ENCODE peak calls at places on chromosomes 12 and 14, in ten cellular contexts. T is PC-3, N is GM23248, L is foreskin fibroblast, A is RWPE1, X is stomach, F is GM04504, P is fibroblast of mammary gland, Z is left cardiac atrium, M is left ventricle myocardium inferior. U is an unnamed sample.
A peak's percentile ranks its signal among the peaks of the same experiment; 100 is the strongest.

GRCh38 chr12:31362115-31362758 is 36.3 kb upstream of the SINHCAF start:
- DNase-seq in T (no peak), N (no peak), L (no peak), A (no peak), X (no peak), F (no peak), P (no peak), Z (no peak), M (no peak), U (no peak)

GRCh38 chr12:70823182-70823976 is 97.2 kb downstream of the PTPRR start:
- DNase-seq in T (peak; percentile 34), N (no peak), L (no peak), A (no peak), X (no peak), F (no peak), P (no peak), Z (no peak), M (no peak), U (no peak)

GRCh38 chr14:71166434-71166833 is 259.2 kb downstream of the PCNX1 start:
- DNase-seq in T (peak; percentile 79), N (peak; percentile 87), L (peak; percentile 33), A (no peak), X (no peak), F (peak; percentile 63), P (peak; percentile 68), Z (no peak), M (no peak), U (no peak)

GRCh38 chr14:99357151-99357550 is 85.2 kb upstream of the BCL11B start:
- DNase-seq in T (no peak), N (no peak), L (no peak), A (no peak), X (no peak), F (no peak), P (no peak), Z (no peak), M (no peak), U (no peak)

GRCh38 chr12:102465762-102466560 is 14.4 kb downstream of the IGF1 start:
- DNase-seq in T (no peak), N (peak; percentile 23), L (no peak), A (no peak), X (no peak), F (no peak), P (no peak), Z (no peak), M (no peak), U (no peak)

GRCh38 chr14:62185078-62185477 is 422.9 kb downstream of the SNAPC1 start:
- DNase-seq in T (no peak), N (no peak), L (no peak), A (no peak), X (no peak), F (no peak), P (peak; percentile 28), Z (no peak), M (no peak), U (no peak)

GRCh38 chr12:50052964-50053363 is 4.4 kb upstream of the ASIC1 start:
- DNase-seq in T (no peak), N (no peak), L (no peak), A (no peak), X (no peak), F (no peak), P (no peak), Z (no peak), M (no peak), U (no peak)

GRCh38 chr12:15474766-15475165 is 152.5 kb downstream of the PTPRO start:
- DNase-seq in T (no peak), N (no peak), L (no peak), A (no peak), X (no peak), F (no peak), P (no peak), Z (no peak), M (no peak), U (no peak)

GRCh38 chr12:131755305-131756113 is 44.6 kb downstream of the SFSWAP start:
- DNase-seq in T (peak; percentile 61), N (peak; percentile 39), L (no peak), A (peak; percentile 25), X (no peak), F (no peak), P (peak; percentile 34), Z (no peak), M (no peak), U (no peak)

GRCh38 chr12:52234226-52234810 is 1.3 kb downstream of the KRT7 start:
- DNase-seq in T (peak; percentile 3), N (no peak), L (no peak), A (peak; percentile 1), X (no peak), F (no peak), P (no peak), Z (no peak), M (no peak), U (no peak)

GRCh38 chr12:81094718-81095360 is 17.0 kb downstream of the ACSS3 start:
- DNase-seq in T (no peak), N (no peak), L (no peak), A (no peak), X (no peak), F (no peak), P (no peak), Z (no peak), M (no peak), U (no peak)

GRCh38 chr12:59744564-59744963 is 148.7 kb downstream of the SLC16A7 start:
- DNase-seq in T (no peak), N (no peak), L (no peak), A (no peak), X (no peak), F (no peak), P (no peak), Z (no peak), M (peak; percentile 12), U (no peak)

GRCh38 chr12:49133014-49133413 is 1.8 kb upstream of the TUBA1B start:
- DNase-seq in T (no peak), N (peak; percentile 56), L (no peak), A (no peak), X (no peak), F (no peak), P (no peak), Z (no peak), M (no peak), U (no peak)

GRCh38 chr12:104055686-104056388 is 5.8 kb upstream of the GLT8D2 start:
- DNase-seq in T (no peak), N (peak; percentile 42), L (peak; percentile 30), A (no peak), X (peak; percentile 83), F (no peak), P (peak; percentile 42), Z (peak; percentile 84), M (peak; percentile 79), U (peak; percentile 55)

GRCh38 chr12:84911331-84912190 is 1.0 kb downstream of the SLC6A15 start:
- DNase-seq in T (peak; percentile 43), N (peak; percentile 93), L (peak; percentile 75), A (peak; percentile 84), X (no peak), F (no peak), P (peak; percentile 88), Z (no peak), M (no peak), U (peak; percentile 59)

GRCh38 chr12:114339626-114340025 is 66.3 kb downstream of the TBX5 start:
- DNase-seq in T (peak; percentile 19), N (peak; percentile 92), L (peak; percentile 77), A (no peak), X (no peak), F (peak; percentile 51), P (peak; percentile 96), Z (no peak), M (no peak), U (no peak)